ENCODE peak calls at places on chromosomes 16 and 17, in seven cellular contexts. R is prostate gland, M is stomach, D is transverse colon, V is esophagus squamous epithelium, O is tibial nerve, C is body of pancreas. G is an unnamed sample.

GRCh38 chr17:13114601-13115024 is 96.8 kb upstream of the ELAC2 start:
- DNase-seq in R (no peak), M (peak; percentile 47), C (peak; percentile 45), D (no peak), V (no peak), O (peak; percentile 8), G (no peak)

GRCh38 chr17:62807812-62808575 is at the start of gene MARCHF10:
- DNase-seq in V (no peak), R (no peak), M (peak; percentile 28), O (no peak), D (peak; percentile 16), C (peak; percentile 43), G (no peak)

GRCh38 chr16:58128721-58129096 is 472 bp downstream of the CFAP20 start:
- DNase-seq in D (no peak), V (no peak), R (no peak), C (no peak), O (no peak), M (no peak), G (no peak)

GRCh38 chr16:88970095-88970494 is 6.9 kb downstream of the CBFA2T3 start:
- DNase-seq in O (no peak), C (no peak), D (no peak), M (no peak), V (no peak), R (no peak), G (no peak)

GRCh38 chr16:81278526-81278925 is 36.2 kb upstream of the GAN start:
- DNase-seq in D (no peak), V (no peak), C (no peak), M (no peak), O (no peak), R (no peak), G (no peak)

GRCh38 chr17:10698116-10698818 is 873 bp downstream of the ADPRM start:
- DNase-seq in R (peak; percentile 51), D (no peak), M (no peak), O (peak; percentile 13), C (no peak), V (no peak), G (peak; percentile 54)

GRCh38 chr17:74610108-74610507 is 13.4 kb downstream of the CD300E start:
- DNase-seq in R (no peak), D (no peak), C (no peak), M (no peak), V (no peak), O (no peak), G (no peak)

GRCh38 chr16:14071576-14072271 is 605 bp downstream of the MRTFB start:
- DNase-seq in O (no peak), V (no peak), C (no peak), D (no peak), M (no peak), R (peak; percentile 19), G (no peak)

GRCh38 chr16:65845466-65846209 is 520.9 kb upstream of the CDH5 start:
- DNase-seq in O (no peak), M (no peak), R (no peak), C (no peak), D (no peak), V (no peak), G (no peak)

GRCh38 chr17:48520631-48521045 is 10.2 kb downstream of the HOXB1 start:
- DNase-seq in D (no peak), V (no peak), O (no peak), M (no peak), R (no peak), C (no peak), G (no peak)

GRCh38 chr16:49000594-49000993 is 281.0 kb downstream of the CBLN1 start:
- DNase-seq in R (no peak), O (no peak), D (no peak), C (no peak), V (no peak), M (no peak), G (no peak)

GRCh38 chr17:82270651-82271050 is 2.8 kb downstream of the CSNK1D start:
- DNase-seq in V (no peak), M (no peak), R (no peak), D (no peak), O (no peak), C (no peak), G (no peak)

GRCh38 chr17:46739982-46740381 is 78.5 kb downstream of the WNT3 start:
- DNase-seq in V (no peak), D (no peak), C (no peak), R (no peak), O (no peak), M (no peak), G (no peak)

GRCh38 chr17:4833941-4834501 is 881 bp downstream of the MINK1 start:
- DNase-seq in D (peak; percentile 47), C (peak; percentile 35), V (no peak), O (peak; percentile 14), R (no peak), M (no peak), G (no peak)

GRCh38 chr17:45432405-45433113 is at the start of gene ARHGAP27:
- DNase-seq in V (no peak), C (peak; percentile 42), M (peak; percentile 54), O (no peak), D (peak; percentile 82), R (no peak), G (peak; percentile 34)

GRCh38 chr16:12097523-12098428 is 121.2 kb downstream of the SNX29 start:
- DNase-seq in O (peak; percentile 36), R (peak; percentile 72), C (no peak), V (no peak), M (no peak), D (peak; percentile 13), G (no peak)

DNA sequence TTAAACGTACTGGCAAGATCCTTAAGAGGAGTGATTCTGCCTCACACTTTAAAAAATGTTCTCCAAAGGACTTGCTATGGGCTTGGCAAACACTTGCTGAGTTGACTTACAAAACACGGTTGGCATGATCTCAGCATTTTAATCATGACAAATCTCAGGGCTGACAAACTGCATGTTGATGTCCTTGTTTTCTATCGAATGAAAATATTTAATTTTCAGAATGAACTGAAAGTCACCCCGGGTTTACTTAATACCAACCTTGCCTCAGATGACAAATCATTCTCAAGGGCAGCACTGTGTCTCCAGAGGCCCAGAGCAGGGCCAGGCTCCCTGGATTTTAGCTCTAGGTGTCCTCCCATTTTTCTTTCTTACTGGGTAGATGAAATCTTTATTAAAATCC is 229.1 kb upstream of the ZFHX3 start:
- DNase-seq in M (no peak), D (no peak), C (no peak), V (no peak), O (no peak), R (no peak), G (no peak)
- H3K4me1 ChIP-seq in M (no peaks in the 10 kb centered on the region), D (peaks cover 11% of the 10 kb centered on the region), C (no peaks in the 10 kb centered on the region), V (no peaks in the 10 kb centered on the region), O (no peaks in the 10 kb centered on the region), R (no peaks in the 10 kb centered on the region), G (no peaks in the 10 kb centered on the region)

GRCh38 chr17:38590988-38591758 is 14.6 kb downstream of the SRCIN1 start:
- DNase-seq in C (peak; percentile 31), D (no peak), R (no peak), O (no peak), M (no peak), V (no peak), G (no peak)
- H3K27ac ChIP-seq in C (no peak overlapping the region), D (no peak overlapping the region), R (no peak overlapping the region), O (no peak overlapping the region), M (no peak overlapping the region), V (no peak overlapping the region), G (no peak overlapping the region)

GRCh38 chr16:26051078-26051477 is 359.3 kb downstream of the HS3ST4 start:
- DNase-seq in M (no peak), V (no peak), R (no peak), C (no peak), O (no peak), D (no peak), G (no peak)
- TF ChIP-seq POLR2A in M (no peak), V (no peak), R (no peak), C (no peak), O (no peak), D (no peak), G (no peak)

DNA sequence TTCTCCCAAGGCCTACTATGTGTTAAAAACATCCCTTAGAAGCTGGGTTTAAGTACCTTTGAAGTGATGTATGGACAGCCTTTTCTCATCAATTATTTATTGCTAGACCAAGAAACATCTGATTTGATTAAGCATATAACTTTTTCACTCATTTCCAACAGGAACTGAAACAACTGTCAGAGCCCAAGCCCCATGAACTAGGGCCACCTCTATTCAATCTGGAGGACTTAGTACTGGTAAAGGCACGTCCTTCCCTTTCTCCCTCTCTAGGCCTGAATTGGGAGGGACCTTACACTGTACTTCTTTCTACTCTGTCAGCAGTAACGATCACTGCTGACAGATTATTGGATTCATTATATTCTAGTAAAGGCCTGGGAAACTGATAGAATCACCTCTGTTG is 612.0 kb upstream of the CDH8 start:
- DNase-seq in C (no peak), V (no peak), M (no peak), D (no peak), R (no peak), O (no peak), G (no peak)
- H3K4me1 ChIP-seq in C (no peaks in the 10 kb centered on the region), V (no peaks in the 10 kb centered on the region), M (no peaks in the 10 kb centered on the region), D (no peaks in the 10 kb centered on the region), R (no peaks in the 10 kb centered on the region), O (no peaks in the 10 kb centered on the region), G (no peaks in the 10 kb centered on the region)

DNA sequence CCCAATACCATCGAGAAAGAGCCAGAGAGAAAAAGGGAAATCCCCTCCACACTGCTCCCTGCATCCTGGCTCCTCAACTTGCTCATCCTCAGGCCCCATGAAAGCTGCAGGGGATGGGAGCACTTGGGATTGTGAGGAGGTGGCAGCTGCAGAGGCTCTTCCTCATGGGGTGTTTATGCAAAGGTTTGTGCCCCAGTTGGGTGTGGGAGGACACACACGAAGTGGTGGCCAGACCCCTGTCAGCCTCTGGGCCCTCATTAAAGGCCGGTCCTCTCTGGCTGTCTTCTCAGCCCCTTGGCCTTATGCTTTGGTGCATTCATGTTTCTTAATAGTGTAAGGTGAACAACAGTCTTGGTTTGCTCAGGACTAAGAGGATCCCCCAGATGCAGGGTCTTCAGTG is 377.5 kb upstream of the TNRC6C start:
- DNase-seq in M (no peak), R (no peak), D (no peak), V (no peak), C (no peak), O (no peak), G (no peak)
- H3K27ac ChIP-seq in M (no peak overlapping the region), R (no peak overlapping the region), D (no peak overlapping the region), V (no peak overlapping the region), C (no peak overlapping the region), O (no peak overlapping the region), G (no peak overlapping the region)